ENCODE peak calls at places on chromosomes 7 and 10, in five cellular contexts. X is K562, V is IMR-90, W is GM12878, B is A549. K is an unnamed sample.

GRCh38 chr7:122487131-122487530 is 182.6 kb upstream of the FEZF1 start:
- DNase-seq in X (no peak), V (no peak), W (no peak), B (no peak), K (no peak)

GRCh38 chr10:64379898-64380297 is 858.7 kb downstream of the REEP3 start:
- DNase-seq in X (no peak), V (no peak), W (no peak), B (no peak), K (no peak)

GRCh38 chr10:46284286-46285229 is 2.2 kb upstream of the ANTXRL start:
- DNase-seq in X (peak; percentile 100), V (peak; percentile 34), W (no peak), B (peak; percentile 85), K (peak; percentile 95)

GRCh38 chr10:60827791-60828488 is 49.7 kb downstream of the CDK1 start:
- DNase-seq in X (no peak), V (peak; percentile 86), W (no peak), B (no peak), K (no peak)

GRCh38 chr10:9015005-9015404 is 960.5 kb downstream of the GATA3 start:
- DNase-seq in X (no peak), V (no peak), W (no peak), B (no peak), K (no peak)

GRCh38 chr10:118209215-118209614 is 132.9 kb downstream of the FAM204A start:
- DNase-seq in X (no peak), V (no peak), W (no peak), B (no peak), K (no peak)

GRCh38 chr10:48518926-48519730 is 85.7 kb downstream of the ARHGAP22 start:
- DNase-seq in X (no peak), V (no peak), W (no peak), B (no peak), K (no peak)

GRCh38 chr10:120475844-120476791 is 19.1 kb downstream of the PLPP4 start:
- DNase-seq in X (no peak), V (no peak), W (no peak), B (no peak), K (no peak)

GRCh38 chr7:106643189-106643588 is 17.8 kb downstream of the CCDC71L start:
- DNase-seq in X (no peak), V (no peak), W (no peak), B (no peak), K (no peak)

GRCh38 chr7:41731486-41732278 is 28.8 kb upstream of the INHBA start:
- DNase-seq in X (no peak), V (no peak), W (peak; percentile 66), B (no peak), K (no peak)

GRCh38 chr10:89566095-89566950 is 30.9 kb upstream of the SLC16A12 start:
- DNase-seq in X (no peak), V (no peak), W (no peak), B (no peak), K (no peak)

GRCh38 chr10:79003183-79004100 is 65.3 kb upstream of the ZMIZ1 start:
- DNase-seq in X (no peak), V (no peak), W (no peak), B (no peak), K (peak; percentile 76)
- TF ChIP-seq RCOR1 in X (no peak), V (no peak), W (no peak), B (no peak), K (peak; percentile 46)

GRCh38 chr10:22849077-22849810 is 78.6 kb upstream of the ARMC3 start:
- DNase-seq in X (no peak), V (no peak), W (no peak), B (no peak), K (no peak)
- TF ChIP-seq RCOR1 in X (no peak), V (no peak), W (no peak), B (no peak), K (no peak)

GRCh38 chr10:96500519-96500918 is 13.2 kb downstream of the TLL2 start:
- DNase-seq in X (no peak), V (no peak), W (no peak), B (no peak), K (no peak)

GRCh38 chr10:96497391-96497790 is 16.3 kb downstream of the TLL2 start:
- DNase-seq in X (no peak), V (no peak), W (no peak), B (no peak), K (no peak)

GRCh38 chr10:96501985-96502384 is 11.7 kb downstream of the TLL2 start:
- DNase-seq in X (no peak), V (no peak), W (no peak), B (no peak), K (no peak)

GRCh38 chr10:96502561-96503267 is 11.0 kb downstream of the TLL2 start:
- DNase-seq in X (no peak), V (no peak), W (no peak), B (no peak), K (no peak)

GRCh38 chr10:96500050-96500449 is 13.7 kb downstream of the TLL2 start:
- DNase-seq in X (no peak), V (no peak), W (no peak), B (no peak), K (no peak)
- TF ChIP-seq RCOR1 in X (no peak), V (no peak), W (no peak), B (no peak), K (no peak)

DNA sequence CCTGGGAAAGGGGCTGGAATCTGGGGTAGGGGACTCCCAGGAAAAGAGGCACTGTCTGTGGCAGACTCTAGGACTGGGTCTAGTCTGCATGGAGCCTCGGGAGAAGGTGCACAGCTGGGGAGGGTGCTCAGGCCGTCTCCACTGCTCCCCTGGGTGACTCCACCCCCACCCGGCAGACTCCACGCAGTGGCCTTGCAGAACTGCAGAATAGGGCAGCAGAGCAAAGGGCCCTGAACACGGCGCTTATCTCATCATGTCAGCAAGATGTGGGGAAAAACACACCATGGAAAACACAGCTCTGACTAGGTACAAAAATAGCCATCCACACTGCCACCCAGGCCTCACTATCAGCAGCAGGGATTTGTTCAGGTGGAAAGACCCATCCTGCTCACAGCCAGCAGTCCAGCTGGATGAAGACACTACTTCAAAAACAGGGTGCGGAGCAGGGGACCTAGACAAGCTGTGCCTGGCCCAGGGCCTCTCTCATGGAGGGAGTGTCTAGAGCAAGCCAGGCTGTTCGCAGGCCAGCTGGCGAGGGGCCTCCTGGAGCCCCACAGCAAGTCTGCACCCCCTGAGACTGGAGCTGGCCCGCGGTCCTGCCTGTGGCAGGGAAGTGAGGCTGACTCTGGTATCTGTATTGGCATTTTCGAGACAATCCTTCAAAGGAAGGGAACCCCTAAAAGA is 11.7 kb downstream of the MAT1A start:
- DNase-seq in X (no peak), V (no peak), W (no peak), B (no peak), K (no peak)
- TF ChIP-seq RCOR1 in X (no peak), V (no peak), W (no peak), B (no peak), K (no peak)

GRCh38 chr7:102467581-102468415 is 3.0 kb downstream of the LRWD1 start:
- DNase-seq in X (no peak), V (no peak), W (no peak), B (no peak), K (no peak)
- TF ChIP-seq RCOR1 in X (no peak), V (no peak), W (no peak), B (no peak), K (no peak)

GRCh38 chr7:37150180-37150579 is 298.5 kb downstream of the ELMO1 start:
- DNase-seq in X (no peak), V (no peak), W (no peak), B (no peak), K (no peak)

GRCh38 chr7:37151741-37152413 is 296.8 kb downstream of the ELMO1 start:
- DNase-seq in X (no peak), V (no peak), W (no peak), B (no peak), K (no peak)

GRCh38 chr7:37145682-37146081 is 303.0 kb downstream of the ELMO1 start:
- DNase-seq in X (no peak), V (no peak), W (no peak), B (no peak), K (no peak)

GRCh38 chr7:37150856-37151255 is 297.8 kb downstream of the ELMO1 start:
- DNase-seq in X (no peak), V (no peak), W (no peak), B (no peak), K (no peak)

DNA sequence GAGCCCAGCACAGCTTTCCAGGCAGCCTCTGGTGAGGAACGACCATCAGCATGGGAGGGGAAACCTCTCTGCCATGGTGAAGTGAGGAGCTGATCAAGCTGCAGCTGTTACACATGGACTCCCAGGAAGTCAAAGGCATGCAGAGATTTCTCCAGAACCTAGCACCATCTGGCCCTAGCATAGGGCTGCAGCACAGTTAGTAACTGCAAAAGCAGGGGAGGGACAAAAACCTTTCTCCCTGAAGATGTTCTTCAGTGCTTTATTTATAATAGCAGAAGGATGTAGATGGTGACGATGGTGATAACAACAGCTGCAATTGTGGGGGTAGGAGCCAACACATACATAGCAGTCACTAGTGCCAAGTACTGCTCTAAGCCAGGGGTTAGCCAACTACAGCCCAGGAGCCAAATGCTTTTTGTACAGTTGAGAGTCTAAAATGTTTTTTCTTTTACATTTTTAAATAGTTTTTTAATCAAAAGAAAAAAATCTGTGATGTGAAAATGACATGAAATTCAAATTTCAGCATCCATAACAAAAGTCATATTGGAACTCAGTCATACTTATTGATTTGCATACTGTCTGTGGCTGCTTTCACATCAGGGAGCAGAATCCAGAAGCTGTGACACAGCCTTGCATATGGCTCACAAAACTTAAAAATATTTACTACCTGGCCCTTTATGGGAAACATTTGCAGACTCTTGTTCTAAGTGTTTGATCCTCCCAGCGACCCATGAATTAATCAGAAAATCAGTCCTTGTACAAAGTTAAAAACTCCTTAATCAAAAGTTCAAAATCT is 299.4 kb downstream of the ELMO1 start:
- DNase-seq in X (no peak), V (no peak), W (no peak), B (no peak), K (no peak)
- TF ChIP-seq RCOR1 in X (no peak), V (no peak), W (no peak), B (no peak), K (no peak)

GRCh38 chr10:14810969-14811953 is 26.6 kb downstream of the CDNF start:
- DNase-seq in X (no peak), V (no peak), W (no peak), B (no peak), K (no peak)

GRCh38 chr10:14820775-14821154 is 17.1 kb downstream of the CDNF start:
- DNase-seq in X (no peak), V (no peak), W (no peak), B (peak; percentile 38), K (no peak)

GRCh38 chr10:14820010-14820774 is 17.6 kb downstream of the CDNF start:
- DNase-seq in X (no peak), V (peak; percentile 95), W (no peak), B (peak; percentile 90), K (no peak)

GRCh38 chr10:14812271-14812670 is 25.6 kb downstream of the CDNF start:
- DNase-seq in X (no peak), V (peak; percentile 15), W (no peak), B (no peak), K (no peak)

DNA sequence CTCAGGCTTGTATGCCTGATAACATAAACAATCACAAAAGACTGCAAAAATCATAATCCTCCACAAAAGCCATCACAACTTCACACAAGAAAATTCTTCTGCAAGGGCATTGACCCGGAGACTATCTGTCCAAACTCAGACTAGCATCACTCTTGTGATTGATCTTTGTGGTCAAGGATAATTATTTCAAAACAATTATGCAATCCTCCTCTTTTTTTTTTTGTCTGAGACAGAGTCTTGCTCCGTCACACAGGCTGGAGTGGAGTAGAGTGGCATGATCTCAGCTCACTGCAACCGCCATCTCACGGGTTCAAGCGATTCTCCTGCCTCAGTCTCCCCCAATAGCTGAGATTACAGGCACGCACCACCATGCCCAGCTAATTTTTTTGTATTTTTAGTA is 22.2 kb downstream of the CDNF start:
- DNase-seq in X (no peak), V (peak; percentile 39), W (no peak), B (no peak), K (no peak)
- TF ChIP-seq RCOR1 in X (no peak), V (no peak), W (no peak), B (no peak), K (no peak)

GRCh38 chr7:45033931-45034290 is 33.9 kb downstream of the CCM2 start:
- DNase-seq in X (no peak), V (no peak), W (no peak), B (no peak), K (peak; percentile 44)
- TF ChIP-seq RCOR1 in X (no peak), V (no peak), W (no peak), B (no peak), K (no peak)

K was measured in SK-N-SH.